ENCODE peak calls at places on chromosomes 4 and X, in ten cellular contexts. One of them, this sample, is unnamed.

GRCh38 chr4:1693131-1693896 is 9.2 kb upstream of the FAM53A start:
- DNase-seq in colonic mucosa: peak; percentile 62
- DNase-seq in CD8-positive, alpha-beta T cell: peak; percentile 71
- DNase-seq in mucosa of descending colon: peak; percentile 67
- DNase-seq in tibial artery: peak; percentile 39
- DNase-seq in dorsolateral prefrontal cortex: no peak
- DNase-seq in GM12878: no peak
- DNase-seq in WTC11: peak; percentile 77
- DNase-seq in HepG2: peak; percentile 75
- DNase-seq in upper lobe of left lung: peak; percentile 83
- DNase-seq in this sample: peak; percentile 24

GRCh38 chr4:151530230-151530629 is 121.3 kb downstream of the FHIP1A start:
- DNase-seq in HepG2: no peak
- DNase-seq in GM12878: no peak
- DNase-seq in mucosa of descending colon: no peak
- DNase-seq in tibial artery: no peak
- DNase-seq in upper lobe of left lung: no peak
- DNase-seq in CD8-positive, alpha-beta T cell: no peak
- DNase-seq in WTC11: no peak
- DNase-seq in dorsolateral prefrontal cortex: no peak
- DNase-seq in colonic mucosa: no peak
- DNase-seq in this sample: no peak

GRCh38 chr4:100023800-100024199 is 73.7 kb upstream of the H2AZ1 start:
- DNase-seq in mucosa of descending colon: no peak
- DNase-seq in dorsolateral prefrontal cortex: no peak
- DNase-seq in GM12878: no peak
- DNase-seq in CD8-positive, alpha-beta T cell: no peak
- DNase-seq in HepG2: no peak
- DNase-seq in upper lobe of left lung: no peak
- DNase-seq in WTC11: no peak
- DNase-seq in tibial artery: no peak
- DNase-seq in colonic mucosa: no peak
- DNase-seq in this sample: no peak

GRCh38 chr4:136301773-136302172 is 1230.5 kb downstream of the PCDH18 start:
- DNase-seq in upper lobe of left lung: no peak
- DNase-seq in WTC11: no peak
- DNase-seq in GM12878: no peak
- DNase-seq in tibial artery: no peak
- DNase-seq in dorsolateral prefrontal cortex: no peak
- DNase-seq in mucosa of descending colon: no peak
- DNase-seq in CD8-positive, alpha-beta T cell: no peak
- DNase-seq in colonic mucosa: no peak
- DNase-seq in HepG2: peak; percentile 4
- DNase-seq in this sample: no peak

GRCh38 chr4:13640149-13640671 is 12.7 kb upstream of the BOD1L1 start:
- DNase-seq in HepG2: no peak
- DNase-seq in GM12878: no peak
- DNase-seq in mucosa of descending colon: no peak
- DNase-seq in tibial artery: no peak
- DNase-seq in CD8-positive, alpha-beta T cell: no peak
- DNase-seq in upper lobe of left lung: no peak
- DNase-seq in dorsolateral prefrontal cortex: no peak
- DNase-seq in WTC11: peak; percentile 18
- DNase-seq in colonic mucosa: no peak
- DNase-seq in this sample: no peak

GRCh38 chr4:80989921-80990544 is 40.5 kb upstream of the BMP3 start:
- DNase-seq in colonic mucosa: peak; percentile 33
- DNase-seq in mucosa of descending colon: peak; percentile 72
- DNase-seq in CD8-positive, alpha-beta T cell: no peak
- DNase-seq in GM12878: peak; percentile 26
- DNase-seq in upper lobe of left lung: no peak
- DNase-seq in HepG2: peak; percentile 40
- DNase-seq in dorsolateral prefrontal cortex: no peak
- DNase-seq in tibial artery: no peak
- DNase-seq in WTC11: no peak
- DNase-seq in this sample: peak; percentile 31

GRCh38 chr4:79178770-79179169 is 147.1 kb downstream of the NAA11 start:
- DNase-seq in tibial artery: peak; percentile 20
- DNase-seq in HepG2: no peak
- DNase-seq in mucosa of descending colon: peak; percentile 32
- DNase-seq in dorsolateral prefrontal cortex: no peak
- DNase-seq in WTC11: no peak
- DNase-seq in upper lobe of left lung: no peak
- DNase-seq in GM12878: no peak
- DNase-seq in CD8-positive, alpha-beta T cell: no peak
- DNase-seq in colonic mucosa: peak; percentile 38
- DNase-seq in this sample: no peak

GRCh38 chr4:74056858-74057562 is 18.5 kb upstream of the CXCL3 start:
- DNase-seq in HepG2: no peak
- DNase-seq in tibial artery: no peak
- DNase-seq in colonic mucosa: no peak
- DNase-seq in WTC11: no peak
- DNase-seq in CD8-positive, alpha-beta T cell: no peak
- DNase-seq in mucosa of descending colon: no peak
- DNase-seq in GM12878: no peak
- DNase-seq in upper lobe of left lung: no peak
- DNase-seq in dorsolateral prefrontal cortex: no peak
- DNase-seq in this sample: no peak

GRCh38 chr4:93828830-93829530 is 427 bp downstream of the ATOH1 start:
- DNase-seq in tibial artery: no peak
- DNase-seq in HepG2: no peak
- DNase-seq in CD8-positive, alpha-beta T cell: no peak
- DNase-seq in upper lobe of left lung: no peak
- DNase-seq in mucosa of descending colon: peak; percentile 55
- DNase-seq in WTC11: peak; percentile 77
- DNase-seq in GM12878: no peak
- DNase-seq in colonic mucosa: peak; percentile 53
- DNase-seq in dorsolateral prefrontal cortex: no peak
- DNase-seq in this sample: no peak

GRCh38 chrX:148309413-148309812 is 191.0 kb upstream of the AFF2 start:
- DNase-seq in mucosa of descending colon: no peak
- DNase-seq in CD8-positive, alpha-beta T cell: no peak
- DNase-seq in colonic mucosa: no peak
- DNase-seq in GM12878: no peak
- DNase-seq in upper lobe of left lung: no peak
- DNase-seq in tibial artery: no peak
- DNase-seq in HepG2: no peak
- DNase-seq in dorsolateral prefrontal cortex: no peak
- DNase-seq in WTC11: no peak
- DNase-seq in this sample: no peak

GRCh38 chrX:143437439-143437838 is 79.8 kb downstream of the SPANXN3 start:
- DNase-seq in CD8-positive, alpha-beta T cell: no peak
- DNase-seq in dorsolateral prefrontal cortex: no peak
- DNase-seq in colonic mucosa: no peak
- DNase-seq in HepG2: no peak
- DNase-seq in upper lobe of left lung: no peak
- DNase-seq in tibial artery: no peak
- DNase-seq in mucosa of descending colon: no peak
- DNase-seq in WTC11: no peak
- DNase-seq in GM12878: no peak
- DNase-seq in this sample: no peak

GRCh38 chr4:6199344-6199921 is 916 bp downstream of the JAKMIP1 start:
- DNase-seq in CD8-positive, alpha-beta T cell: no peak
- DNase-seq in dorsolateral prefrontal cortex: no peak
- DNase-seq in tibial artery: peak; percentile 6
- DNase-seq in GM12878: no peak
- DNase-seq in HepG2: no peak
- DNase-seq in WTC11: no peak
- DNase-seq in upper lobe of left lung: no peak
- DNase-seq in mucosa of descending colon: no peak
- DNase-seq in colonic mucosa: no peak
- DNase-seq in this sample: peak; percentile 50

GRCh38 chrX:10722804-10723364 is 102.5 kb upstream of the MID1 start:
- DNase-seq in HepG2: no peak
- DNase-seq in upper lobe of left lung: peak; percentile 38
- DNase-seq in dorsolateral prefrontal cortex: no peak
- DNase-seq in colonic mucosa: peak; percentile 67
- DNase-seq in mucosa of descending colon: peak; percentile 74
- DNase-seq in WTC11: peak; percentile 67
- DNase-seq in GM12878: no peak
- DNase-seq in CD8-positive, alpha-beta T cell: peak; percentile 0
- DNase-seq in tibial artery: peak; percentile 63
- DNase-seq in this sample: no peak

GRCh38 chr4:125620066-125620850 is 305.5 kb downstream of the FAT4 start:
- DNase-seq in WTC11: no peak
- DNase-seq in tibial artery: no peak
- DNase-seq in GM12878: no peak
- DNase-seq in colonic mucosa: no peak
- DNase-seq in upper lobe of left lung: no peak
- DNase-seq in dorsolateral prefrontal cortex: no peak
- DNase-seq in CD8-positive, alpha-beta T cell: no peak
- DNase-seq in HepG2: no peak
- DNase-seq in mucosa of descending colon: no peak
- DNase-seq in this sample: no peak

GRCh38 chrX:95318882-95319281 is 1365.8 kb upstream of the DIAPH2 start:
- DNase-seq in upper lobe of left lung: no peak
- DNase-seq in CD8-positive, alpha-beta T cell: no peak
- DNase-seq in GM12878: no peak
- DNase-seq in WTC11: peak; percentile 22
- DNase-seq in dorsolateral prefrontal cortex: no peak
- DNase-seq in mucosa of descending colon: no peak
- DNase-seq in tibial artery: no peak
- DNase-seq in colonic mucosa: no peak
- DNase-seq in HepG2: peak; percentile 4
- DNase-seq in this sample: no peak

GRCh38 chr4:165393704-165394103 is 14.9 kb downstream of the CPE start:
- DNase-seq in upper lobe of left lung: no peak
- DNase-seq in GM12878: no peak
- DNase-seq in HepG2: no peak
- DNase-seq in dorsolateral prefrontal cortex: no peak
- DNase-seq in CD8-positive, alpha-beta T cell: no peak
- DNase-seq in mucosa of descending colon: no peak
- DNase-seq in WTC11: no peak
- DNase-seq in tibial artery: no peak
- DNase-seq in colonic mucosa: no peak
- DNase-seq in this sample: no peak

GRCh38 chr4:36255575-36255974 is 11.3 kb upstream of the ARAP2 start:
- DNase-seq in WTC11: no peak
- DNase-seq in dorsolateral prefrontal cortex: no peak
- DNase-seq in tibial artery: no peak
- DNase-seq in mucosa of descending colon: peak; percentile 30
- DNase-seq in CD8-positive, alpha-beta T cell: peak; percentile 46
- DNase-seq in upper lobe of left lung: peak; percentile 27
- DNase-seq in GM12878: peak; percentile 92
- DNase-seq in HepG2: no peak
- DNase-seq in colonic mucosa: no peak
- DNase-seq in this sample: peak; percentile 82

GRCh38 chr4:119559044-119559647 is 69.5 kb downstream of the PDE5A start:
- DNase-seq in colonic mucosa: no peak
- DNase-seq in mucosa of descending colon: no peak
- DNase-seq in HepG2: peak; percentile 39
- DNase-seq in CD8-positive, alpha-beta T cell: no peak
- DNase-seq in tibial artery: no peak
- DNase-seq in upper lobe of left lung: no peak
- DNase-seq in GM12878: no peak
- DNase-seq in WTC11: no peak
- DNase-seq in dorsolateral prefrontal cortex: no peak
- DNase-seq in this sample: no peak

GRCh38 chr4:124290678-124291077 is 421.9 kb downstream of the ANKRD50 start:
- DNase-seq in GM12878: no peak
- DNase-seq in WTC11: no peak
- DNase-seq in upper lobe of left lung: no peak
- DNase-seq in colonic mucosa: no peak
- DNase-seq in dorsolateral prefrontal cortex: no peak
- DNase-seq in tibial artery: no peak
- DNase-seq in HepG2: no peak
- DNase-seq in mucosa of descending colon: no peak
- DNase-seq in CD8-positive, alpha-beta T cell: no peak
- DNase-seq in this sample: no peak

GRCh38 chr4:124288706-124289486 is 423.6 kb downstream of the ANKRD50 start:
- DNase-seq in HepG2: no peak
- DNase-seq in colonic mucosa: no peak
- DNase-seq in tibial artery: no peak
- DNase-seq in dorsolateral prefrontal cortex: no peak
- DNase-seq in upper lobe of left lung: no peak
- DNase-seq in GM12878: no peak
- DNase-seq in WTC11: no peak
- DNase-seq in mucosa of descending colon: no peak
- DNase-seq in CD8-positive, alpha-beta T cell: no peak
- DNase-seq in this sample: no peak
- TF ChIP-seq CTCF in HepG2: no peak
- TF ChIP-seq CTCF in colonic mucosa: no peak
- TF ChIP-seq CTCF in tibial artery: no peak
- TF ChIP-seq CTCF in dorsolateral prefrontal cortex: no peak
- TF ChIP-seq CTCF in upper lobe of left lung: no peak
- TF ChIP-seq CTCF in GM12878: no peak
- TF ChIP-seq CTCF in WTC11: no peak
- TF ChIP-seq CTCF in mucosa of descending colon: no peak
- TF ChIP-seq CTCF in CD8-positive, alpha-beta T cell: no peak
- TF ChIP-seq CTCF in this sample: no peak

GRCh38 chrX:81662381-81662780 is 460.5 kb downstream of the SH3BGRL start:
- DNase-seq in CD8-positive, alpha-beta T cell: no peak
- DNase-seq in GM12878: no peak
- DNase-seq in mucosa of descending colon: no peak
- DNase-seq in tibial artery: no peak
- DNase-seq in WTC11: no peak
- DNase-seq in HepG2: no peak
- DNase-seq in colonic mucosa: no peak
- DNase-seq in dorsolateral prefrontal cortex: no peak
- DNase-seq in upper lobe of left lung: no peak
- DNase-seq in this sample: no peak
- TF ChIP-seq CTCF in CD8-positive, alpha-beta T cell: no peak
- TF ChIP-seq CTCF in GM12878: no peak
- TF ChIP-seq CTCF in mucosa of descending colon: no peak
- TF ChIP-seq CTCF in tibial artery: no peak
- TF ChIP-seq CTCF in WTC11: no peak
- TF ChIP-seq CTCF in HepG2: no peak
- TF ChIP-seq CTCF in colonic mucosa: no peak
- TF ChIP-seq CTCF in dorsolateral prefrontal cortex: no peak
- TF ChIP-seq CTCF in upper lobe of left lung: no peak
- TF ChIP-seq CTCF in this sample: no peak

DNA sequence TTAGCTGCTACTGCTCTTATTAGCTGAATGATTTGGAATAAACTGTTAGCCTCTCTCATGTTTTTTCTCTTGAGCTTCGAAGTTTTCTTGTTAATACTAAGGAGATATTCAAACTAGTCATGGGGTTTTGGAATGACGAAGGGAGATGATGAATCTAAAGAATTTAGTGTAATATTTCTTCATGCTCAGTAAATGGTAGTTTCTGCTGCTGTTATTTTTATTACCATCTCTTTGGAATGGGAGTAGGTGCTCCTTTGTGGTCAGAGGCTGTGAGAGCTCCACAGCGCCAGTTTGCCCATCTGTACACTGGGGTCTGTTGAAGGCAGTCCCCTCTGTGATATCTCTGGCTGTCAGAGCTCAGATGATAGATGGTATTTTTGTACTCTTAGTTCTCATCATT is 33.7 kb downstream of the HTT start:
- DNase-seq in dorsolateral prefrontal cortex: no peak
- DNase-seq in colonic mucosa: no peak
- DNase-seq in mucosa of descending colon: no peak
- DNase-seq in WTC11: no peak
- DNase-seq in tibial artery: no peak
- DNase-seq in GM12878: no peak
- DNase-seq in HepG2: no peak
- DNase-seq in upper lobe of left lung: no peak
- DNase-seq in CD8-positive, alpha-beta T cell: no peak
- DNase-seq in this sample: no peak
- TF ChIP-seq CTCF in dorsolateral prefrontal cortex: no peak
- TF ChIP-seq CTCF in colonic mucosa: no peak
- TF ChIP-seq CTCF in mucosa of descending colon: no peak
- TF ChIP-seq CTCF in WTC11: no peak
- TF ChIP-seq CTCF in tibial artery: no peak
- TF ChIP-seq CTCF in GM12878: no peak
- TF ChIP-seq CTCF in HepG2: no peak
- TF ChIP-seq CTCF in upper lobe of left lung: no peak
- TF ChIP-seq CTCF in CD8-positive, alpha-beta T cell: no peak
- TF ChIP-seq CTCF in this sample: no peak

GRCh38 chr4:48016141-48017107 is at the start of the genes CNGA1 and NIPAL1:
- DNase-seq in CD8-positive, alpha-beta T cell: peak; percentile 42
- DNase-seq in colonic mucosa: peak; percentile 93
- DNase-seq in tibial artery: peak; percentile 44
- DNase-seq in GM12878: no peak
- DNase-seq in dorsolateral prefrontal cortex: no peak
- DNase-seq in HepG2: peak; percentile 66
- DNase-seq in mucosa of descending colon: peak; percentile 93
- DNase-seq in WTC11: peak; percentile 92
- DNase-seq in upper lobe of left lung: peak; percentile 84
- DNase-seq in this sample: peak; percentile 88
- TF ChIP-seq CTCF in CD8-positive, alpha-beta T cell: no peak
- TF ChIP-seq CTCF in colonic mucosa: no peak
- TF ChIP-seq CTCF in tibial artery: peak; percentile 14
- TF ChIP-seq CTCF in GM12878: peak; percentile 48
- TF ChIP-seq CTCF in dorsolateral prefrontal cortex: peak; percentile 49
- TF ChIP-seq CTCF in HepG2: peak; percentile 78
- TF ChIP-seq CTCF in mucosa of descending colon: no peak
- TF ChIP-seq CTCF in WTC11: no peak
- TF ChIP-seq CTCF in upper lobe of left lung: no peak
- TF ChIP-seq CTCF in this sample: peak; percentile 70